ENCODE peak calls at places on chromosomes 12 and 14, in ten cellular contexts. U is uterus, S is WERI-Rb-1, L is fibroblast of lung, O is OCI-LY7, F is aorta, Y is A549, R is PC-3, X is MG63, J is left ventricle myocardium inferior. I is an unnamed sample.
A peak's percentile ranks its signal among the peaks of the same experiment; 100 is the strongest.

GRCh38 chr12:25924535-25925001 is 33.9 kb upstream of the RASSF8 start:
- DNase-seq in U (no peak), S (no peak), L (no peak), O (no peak), F (no peak), Y (no peak), R (peak; percentile 100), X (peak; percentile 69), J (no peak), I (no peak)

GRCh38 chr14:100988011-100988410 is 84.5 kb upstream of the RTL1 start:
- DNase-seq in U (no peak), S (no peak), L (no peak), O (no peak), F (no peak), Y (peak; percentile 36), R (peak; percentile 64), X (no peak), J (no peak), I (peak; percentile 57)

GRCh38 chr12:122203301-122203967 is at the start of gene B3GNT4:
- DNase-seq in U (no peak), S (peak; percentile 75), L (peak; percentile 42), O (no peak), F (peak; percentile 88), Y (peak; percentile 79), R (peak; percentile 72), X (peak; percentile 70), J (peak; percentile 51), I (peak; percentile 24)

GRCh38 chr12:11719678-11720099 is 70.2 kb downstream of the ETV6 start:
- DNase-seq in U (no peak), S (no peak), L (peak; percentile 75), O (no peak), F (peak; percentile 86), Y (no peak), R (peak; percentile 71), X (peak; percentile 94), J (peak; percentile 28), I (peak; percentile 98)

GRCh38 chr14:68653754-68654153 is 139.1 kb downstream of the ZFP36L1 start:
- DNase-seq in U (no peak), S (no peak), L (no peak), O (no peak), F (no peak), Y (no peak), R (no peak), X (no peak), J (no peak), I (no peak)

GRCh38 chr12:127297327-127297726 is 969.6 kb upstream of the TMEM132C start:
- DNase-seq in U (no peak), S (no peak), L (no peak), O (no peak), F (no peak), Y (no peak), R (no peak), X (no peak), J (no peak), I (no peak)

GRCh38 chr14:96261053-96261452 is 5.0 kb downstream of the BDKRB1 start:
- DNase-seq in U (no peak), S (no peak), L (no peak), O (no peak), F (no peak), Y (no peak), R (no peak), X (no peak), J (no peak), I (no peak)

GRCh38 chr12:80314741-80315140 is 129.3 kb upstream of the PTPRQ start:
- DNase-seq in U (no peak), S (no peak), L (no peak), O (no peak), F (no peak), Y (no peak), R (no peak), X (no peak), J (no peak), I (no peak)

GRCh38 chr12:14959463-14959862 is 1.9 kb downstream of the ARHGDIB start:
- DNase-seq in U (no peak), S (no peak), L (no peak), O (no peak), F (no peak), Y (no peak), R (no peak), X (no peak), J (no peak), I (no peak)

GRCh38 chr12:14961466-14962155 is at the start of gene ARHGDIB:
- DNase-seq in U (no peak), S (no peak), L (no peak), O (peak; percentile 94), F (no peak), Y (no peak), R (no peak), X (no peak), J (peak; percentile 32), I (no peak)

GRCh38 chr12:14959916-14960315 is 1.5 kb downstream of the ARHGDIB start:
- DNase-seq in U (no peak), S (no peak), L (no peak), O (no peak), F (no peak), Y (no peak), R (no peak), X (no peak), J (no peak), I (no peak)

GRCh38 chr12:14962180-14962579 is 779 bp upstream of the ARHGDIB start:
- DNase-seq in U (no peak), S (no peak), L (no peak), O (peak; percentile 51), F (no peak), Y (no peak), R (no peak), X (no peak), J (no peak), I (no peak)

DNA sequence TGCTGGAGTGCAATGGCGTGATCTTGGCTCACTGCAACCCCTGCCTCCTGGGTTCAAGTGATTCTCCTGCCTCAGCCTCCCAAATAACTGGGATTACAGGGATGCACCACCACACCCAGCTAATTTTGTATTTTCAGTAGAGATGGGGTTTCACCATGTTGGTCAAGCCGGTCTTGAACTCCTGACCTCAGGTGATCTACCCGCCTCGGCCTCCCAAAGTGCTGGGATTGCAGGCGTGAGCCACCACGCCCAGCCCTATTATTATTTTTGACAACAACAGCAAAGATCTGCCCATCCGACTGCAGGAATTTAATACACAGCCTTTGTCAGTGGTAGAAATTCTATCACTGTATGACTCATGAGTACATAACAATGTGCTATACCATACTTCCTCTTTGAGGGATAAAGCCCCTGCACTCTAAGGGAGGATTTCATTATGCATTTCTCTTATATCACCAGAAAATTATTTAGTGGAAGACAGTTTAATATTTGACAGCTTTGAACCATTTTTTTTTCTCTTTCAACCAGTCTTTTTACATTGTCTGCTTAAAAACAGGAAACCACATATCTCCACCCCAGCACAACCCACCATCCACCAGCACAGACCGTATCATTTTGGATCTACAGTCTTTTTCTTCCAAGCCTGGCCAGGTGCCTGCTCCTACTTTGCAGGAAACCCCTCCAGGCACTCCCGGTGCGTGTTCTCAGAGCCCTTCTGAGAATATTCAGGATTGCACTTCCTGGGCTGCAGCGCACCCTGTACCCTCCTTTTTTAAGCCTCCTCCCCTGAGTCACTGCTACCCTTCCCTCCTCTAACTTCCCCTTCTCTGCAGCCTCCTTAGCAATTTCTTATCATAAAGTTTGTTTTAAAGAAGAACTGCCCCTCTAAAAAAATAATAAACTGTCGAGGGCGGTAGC is 594 bp downstream of the ARHGDIB start:
- DNase-seq in U (no peak), S (no peak), L (no peak), O (peak; percentile 42), F (no peak), Y (no peak), R (peak; percentile 66), X (peak; percentile 7), J (peak; percentile 55), I (no peak)
- H3K4me3 ChIP-seq in U (peak overlapping the region; percentile 24), S (no peak overlapping the region), L (no peak overlapping the region), O (peak overlapping the region; percentile 72), F (peak overlapping the region; percentile 74), Y (no peak overlapping the region), R (peak overlapping the region; percentile 59), X (no peak overlapping the region), J (peak overlapping the region; percentile 66), I (peak overlapping the region; percentile 48)

GRCh38 chr12:132651444-132652100 is 33.0 kb downstream of the P2RX2 start:
- DNase-seq in U (no peak), S (no peak), L (no peak), O (no peak), F (peak; percentile 61), Y (no peak), R (no peak), X (no peak), J (no peak), I (no peak)

GRCh38 chr12:132648616-132649225 is 30.1 kb downstream of the P2RX2 start:
- DNase-seq in U (no peak), S (no peak), L (no peak), O (no peak), F (peak; percentile 68), Y (no peak), R (no peak), X (no peak), J (no peak), I (no peak)

GRCh38 chr12:132649226-132649945 is 30.8 kb downstream of the P2RX2 start:
- DNase-seq in U (no peak), S (no peak), L (no peak), O (no peak), F (peak; percentile 66), Y (no peak), R (no peak), X (no peak), J (no peak), I (no peak)

GRCh38 chr12:132646850-132647249 is 28.3 kb downstream of the P2RX2 start:
- DNase-seq in U (no peak), S (no peak), L (no peak), O (no peak), F (peak; percentile 6), Y (no peak), R (no peak), X (no peak), J (no peak), I (no peak)

GRCh38 chr12:132647858-132648257 is 29.3 kb downstream of the P2RX2 start:
- DNase-seq in U (no peak), S (no peak), L (no peak), O (no peak), F (peak; percentile 23), Y (no peak), R (no peak), X (no peak), J (no peak), I (no peak)
- H3K4me3 ChIP-seq in U (no peak overlapping the region), S (no peak overlapping the region), L (no peak overlapping the region), O (no peak overlapping the region), F (no peak overlapping the region), Y (no peak overlapping the region), R (no peak overlapping the region), X (no peak overlapping the region), J (no peak overlapping the region), I (no peak overlapping the region)

GRCh38 chr12:51832708-51833107 is 15.8 kb downstream of the FIGNL2 start:
- DNase-seq in U (no peak), S (no peak), L (no peak), O (peak; percentile 46), F (no peak), Y (no peak), R (no peak), X (no peak), J (no peak), I (no peak)

GRCh38 chr12:51829641-51830040 is 18.9 kb downstream of the FIGNL2 start:
- DNase-seq in U (no peak), S (no peak), L (no peak), O (no peak), F (no peak), Y (no peak), R (no peak), X (no peak), J (no peak), I (no peak)

GRCh38 chr12:51827925-51828818 is 20.3 kb downstream of the FIGNL2 start:
- DNase-seq in U (no peak), S (no peak), L (peak; percentile 14), O (no peak), F (no peak), Y (no peak), R (peak; percentile 86), X (no peak), J (no peak), I (no peak)

GRCh38 chr12:51826881-51827280 is 21.6 kb downstream of the FIGNL2 start:
- DNase-seq in U (no peak), S (no peak), L (no peak), O (no peak), F (no peak), Y (no peak), R (no peak), X (no peak), J (no peak), I (no peak)

GRCh38 chr12:51828951-51829581 is 19.5 kb downstream of the FIGNL2 start:
- DNase-seq in U (no peak), S (no peak), L (no peak), O (no peak), F (no peak), Y (no peak), R (no peak), X (no peak), J (no peak), I (no peak)
- H3K4me3 ChIP-seq in U (no peak overlapping the region), S (no peak overlapping the region), L (no peak overlapping the region), O (no peak overlapping the region), F (no peak overlapping the region), Y (no peak overlapping the region), R (no peak overlapping the region), X (no peak overlapping the region), J (no peak overlapping the region), I (no peak overlapping the region)

DNA sequence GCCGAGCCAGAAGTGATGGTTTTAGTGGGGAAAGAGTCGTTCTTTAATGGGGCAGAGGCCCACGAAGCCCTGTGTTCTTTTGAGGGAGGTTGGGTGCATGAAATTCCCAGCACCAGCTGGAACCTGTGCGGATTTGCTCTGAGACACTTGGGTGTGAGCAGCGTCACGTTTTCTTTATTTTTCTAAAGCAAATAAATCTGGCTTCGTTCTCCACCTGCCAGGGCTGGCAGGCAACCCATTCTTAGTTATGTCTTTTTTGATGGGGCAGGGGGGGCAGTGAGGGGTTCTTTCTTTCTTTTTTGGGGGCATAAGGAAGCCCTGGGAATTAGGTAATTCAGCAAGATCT is 232.2 kb downstream of the C12orf75 start:
- DNase-seq in U (no peak), S (no peak), L (no peak), O (no peak), F (no peak), Y (peak; percentile 41), R (no peak), X (peak; percentile 59), J (no peak), I (no peak)
- H3K4me3 ChIP-seq in U (no peak overlapping the region), S (no peak overlapping the region), L (no peak overlapping the region), O (no peak overlapping the region), F (no peak overlapping the region), Y (peak overlapping the region; percentile 12), R (peak overlapping the region; percentile 60), X (peak overlapping the region; percentile 20), J (no peak overlapping the region), I (no peak overlapping the region)

I was measured in brain microvascular endothelial cell.